ENCODE peak calls at places on chromosomes 2 and 18, in four cellular contexts. D, G, R and H are unnamed samples.

GRCh38 chr18:13436596-13436995 is 218.0 kb downstream of the LDLRAD4 start:
- DNase-seq in D (no peak), G (peak; percentile 36), R (no peak), H (no peak)

GRCh38 chr2:46951290-46952064 is 35.9 kb upstream of the MCFD2 start:
- DNase-seq in D (no peak), G (no peak), R (no peak), H (no peak)

GRCh38 chr2:217903859-217904613 is 98.8 kb downstream of the TNS1 start:
- DNase-seq in D (peak; percentile 91), G (no peak), R (peak; percentile 66), H (peak; percentile 42)

GRCh38 chr2:128535928-128536327 is 217.3 kb upstream of the HS6ST1 start:
- DNase-seq in D (no peak), G (no peak), R (peak; percentile 84), H (no peak)

GRCh38 chr2:58644992-58645391 is 403.9 kb upstream of the FANCL start:
- DNase-seq in D (no peak), G (no peak), R (no peak), H (no peak)

GRCh38 chr2:9108210-9108967 is 98.2 kb upstream of the ASAP2 start:
- DNase-seq in D (no peak), G (no peak), R (no peak), H (no peak)

GRCh38 chr18:58364867-58365533 is 263.9 kb downstream of the ALPK2 start:
- DNase-seq in D (no peak), G (no peak), R (peak; percentile 86), H (no peak)

GRCh38 chr18:55096261-55097026 is 137.2 kb upstream of the CCDC68 start:
- DNase-seq in D (peak; percentile 65), G (no peak), R (peak; percentile 86), H (peak; percentile 36)

GRCh38 chr2:121810959-121811853 is 55.8 kb downstream of the TSN start:
- DNase-seq in D (peak; percentile 63), G (no peak), R (peak; percentile 81), H (peak; percentile 30)

GRCh38 chr18:59696311-59697235 is 650 bp downstream of the CCBE1 start:
- DNase-seq in D (peak; percentile 46), G (no peak), R (peak; percentile 74), H (no peak)

GRCh38 chr2:48483916-48484315 is 46.0 kb upstream of the STON1 start:
- DNase-seq in D (no peak), G (no peak), R (peak; percentile 70), H (no peak)

GRCh38 chr2:12619975-12620374 is 96.8 kb upstream of the TRIB2 start:
- DNase-seq in D (peak; percentile 62), G (no peak), R (peak; percentile 92), H (no peak)

GRCh38 chr2:113034016-113034415 is 18.7 kb downstream of the IL36B start:
- DNase-seq in D (no peak), G (no peak), R (no peak), H (no peak)

GRCh38 chr2:27049422-27050280 is 1.8 kb upstream of the AGBL5 start:
- DNase-seq in D (no peak), G (peak; percentile 48), R (no peak), H (peak; percentile 51)

GRCh38 chr2:183349046-183349445 is 224.8 kb downstream of the NUP35 start:
- DNase-seq in D (no peak), G (no peak), R (no peak), H (no peak)

GRCh38 chr2:10433264-10433947 is 14.7 kb downstream of the ODC1 start:
- DNase-seq in D (no peak), G (no peak), R (no peak), H (no peak)

GRCh38 chr18:23994361-23994902 is 20.1 kb upstream of the TTC39C start:
- DNase-seq in D (peak; percentile 60), G (no peak), R (peak; percentile 69), H (peak; percentile 41)

GRCh38 chr18:46260016-46260878 is 156.1 kb downstream of the HAUS1 start:
- DNase-seq in D (no peak), G (no peak), R (peak; percentile 74), H (no peak)

GRCh38 chr18:21074336-21075323 is 37.0 kb downstream of the ROCK1 start:
- DNase-seq in D (no peak), G (no peak), R (no peak), H (no peak)

GRCh38 chr2:19559596-19560240 is 201.3 kb upstream of the OSR1 start:
- DNase-seq in D (no peak), G (no peak), R (no peak), H (peak; percentile 61)